ENCODE peak calls at places on chromosomes 13 and 19, in nine cellular contexts. I, P, T, Y, B, D, R, F and V are unnamed samples.

GRCh38 chr13:80563451-80563850 is 222.5 kb upstream of the SPRY2 start:
- DNase-seq in I (no peak), P (no peak), T (no peak), Y (no peak), B (no peak), D (no peak), R (no peak), F (no peak), V (no peak)

GRCh38 chr19:51784922-51785690 is 9.9 kb upstream of the FPR3 start:
- DNase-seq in I (peak), P (no peak), T (peak), Y (peak), B (peak), D (peak), R (peak), F (no peak), V (peak)

GRCh38 chr19:10985502-10985901 is 24.7 kb downstream of the SMARCA4 start:
- DNase-seq in I (no peak), P (no peak), T (no peak), Y (no peak), B (no peak), D (no peak), R (no peak), F (no peak), V (no peak)

GRCh38 chr13:79541426-79542049 is 60.6 kb downstream of the NDFIP2 start:
- DNase-seq in I (no peak), P (no peak), T (no peak), Y (no peak), B (peak), D (peak), R (peak), F (peak), V (no peak)

GRCh38 chr13:98184796-98185195 is 7.7 kb upstream of the RNF113B start:
- DNase-seq in I (no peak), P (no peak), T (no peak), Y (no peak), B (no peak), D (no peak), R (peak), F (peak), V (no peak)

GRCh38 chr13:95226051-95226450 is 75.2 kb downstream of the ABCC4 start:
- DNase-seq in I (no peak), P (no peak), T (no peak), Y (no peak), B (no peak), D (no peak), R (no peak), F (no peak), V (no peak)

GRCh38 chr13:87089391-87089790 is 581.8 kb upstream of the SLITRK5 start:
- DNase-seq in I (no peak), P (no peak), T (no peak), Y (no peak), B (no peak), D (peak), R (peak), F (peak), V (no peak)

GRCh38 chr19:55322495-55322894 is 2.6 kb downstream of the TMEM150B start:
- DNase-seq in I (no peak), P (no peak), T (no peak), Y (no peak), B (no peak), D (no peak), R (no peak), F (no peak), V (no peak)

GRCh38 chr19:19270749-19271571 is 2.1 kb downstream of the TM6SF2 start:
- DNase-seq in I (no peak), P (no peak), T (no peak), Y (no peak), B (no peak), D (no peak), R (no peak), F (no peak), V (no peak)

DNA sequence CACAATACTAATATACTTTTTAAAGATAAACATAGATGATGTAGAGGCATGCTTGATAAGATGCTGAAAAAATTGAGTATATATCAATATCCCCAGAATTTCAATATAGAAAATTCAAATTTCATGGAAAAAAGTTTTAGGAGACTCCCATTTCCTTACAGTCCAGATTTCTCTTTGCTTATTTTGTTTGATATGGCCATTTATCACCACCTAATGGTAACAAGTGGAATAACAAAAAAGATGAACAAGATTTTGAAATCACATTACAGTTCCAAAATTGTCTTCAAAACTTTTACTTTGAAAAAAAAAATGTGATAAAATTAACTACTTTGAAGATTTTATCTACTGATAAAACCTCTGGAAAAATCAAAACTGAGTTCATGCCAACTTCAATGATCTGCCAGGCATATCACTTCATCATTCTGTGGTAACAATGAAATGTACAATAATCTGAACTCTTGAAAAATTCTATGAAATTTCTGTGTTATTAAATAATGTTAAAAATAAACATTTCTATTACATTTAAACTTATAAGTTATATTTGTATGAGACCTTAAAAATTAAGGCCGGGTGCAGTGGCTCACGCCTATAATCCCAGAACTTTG is 17.5 kb downstream of the MIPEP start:
- DNase-seq in I (no peak), P (no peak), T (no peak), Y (no peak), B (no peak), D (peak), R (no peak), F (peak), V (no peak)
- TF ChIP-seq CTCF in I (no peak), P (peak), T (peak), Y (peak), B (peak), D (no peak), R (peak), F (peak), V (peak)

DNA sequence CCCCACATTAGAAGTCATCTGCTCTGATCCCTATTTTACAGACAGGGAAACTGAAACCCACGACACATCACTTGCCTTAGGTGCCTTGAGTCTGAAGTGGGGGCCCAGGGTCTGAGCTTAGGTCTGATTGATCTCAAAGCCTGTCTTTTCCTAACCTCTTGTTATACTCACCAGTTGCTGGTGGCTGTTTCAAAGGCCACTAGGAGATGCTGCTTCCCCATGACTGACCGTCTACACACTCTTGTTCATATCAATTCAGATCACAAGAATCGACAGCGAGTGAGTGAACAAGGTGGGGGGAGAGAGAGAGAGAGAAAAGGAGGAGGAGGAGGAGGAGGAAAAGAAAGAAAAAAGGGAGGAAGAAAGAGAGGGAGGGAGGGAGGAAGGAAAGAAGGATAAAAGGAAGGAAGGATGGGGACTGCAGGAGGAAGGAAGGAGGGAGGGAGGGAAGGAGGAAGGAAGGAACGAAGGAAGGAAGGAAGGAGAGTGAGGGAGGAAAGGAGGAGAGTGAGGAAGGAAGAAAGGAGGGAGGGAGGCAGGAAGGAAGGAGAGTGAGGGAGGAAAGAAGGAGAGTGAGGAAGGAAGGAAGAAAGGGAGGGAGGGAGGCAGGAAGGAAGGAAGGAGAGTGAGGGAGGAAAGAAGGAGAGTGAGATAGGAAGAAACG is 3.3 kb downstream of the OR10H1 start:
- DNase-seq in I (no peak), P (no peak), T (no peak), Y (peak), B (peak), D (no peak), R (no peak), F (no peak), V (no peak)
- TF ChIP-seq CTCF in I (no peak), P (no peak), T (no peak), Y (peak), B (peak), D (no peak), R (no peak), F (no peak), V (no peak)

DNA sequence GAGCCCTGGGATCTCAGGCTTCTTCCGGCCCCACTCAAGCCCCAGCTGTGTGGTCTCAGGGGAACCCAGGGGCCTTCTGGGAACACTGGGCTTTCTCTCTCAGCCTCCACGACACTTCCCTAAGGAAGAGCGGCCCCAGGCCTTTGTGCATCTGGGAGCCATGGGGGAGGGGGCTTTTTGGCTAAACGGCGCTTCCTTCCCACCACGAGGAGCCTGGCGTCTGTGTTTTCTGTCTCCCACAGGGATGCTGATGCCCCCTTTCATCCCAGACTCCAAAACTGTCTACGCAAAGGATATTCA is 24.2 kb upstream of the TMEM255B start:
- DNase-seq in I (no peak), P (no peak), T (no peak), Y (no peak), B (no peak), D (no peak), R (no peak), F (no peak), V (no peak)
- TF ChIP-seq CTCF in I (no peak), P (no peak), T (no peak), Y (no peak), B (no peak), D (no peak), R (no peak), F (no peak), V (no peak)

GRCh38 chr19:628168-628567 is 5.2 kb downstream of the POLRMT start:
- DNase-seq in I (no peak), P (no peak), T (no peak), Y (no peak), B (no peak), D (no peak), R (no peak), F (no peak), V (no peak)
- TF ChIP-seq CTCF in I (no peak), P (peak), T (no peak), Y (no peak), B (no peak), D (peak), R (peak), F (peak), V (peak)

GRCh38 chr13:39765801-39766463 is 110.5 kb downstream of the COG6 start:
- DNase-seq in I (no peak), P (peak), T (no peak), Y (peak), B (peak), D (peak), R (no peak), F (peak), V (no peak)
- TF ChIP-seq CTCF in I (no peak), P (peak), T (no peak), Y (no peak), B (peak), D (no peak), R (peak), F (peak), V (no peak)

GRCh38 chr13:56352356-56352755 is 788.4 kb upstream of the PRR20A start:
- DNase-seq in I (no peak), P (no peak), T (no peak), Y (no peak), B (no peak), D (no peak), R (no peak), F (peak), V (no peak)
- TF ChIP-seq CTCF in I (no peak), P (no peak), T (no peak), Y (no peak), B (no peak), D (no peak), R (no peak), F (no peak), V (no peak)

GRCh38 chr13:73822671-73823592 is 311.3 kb downstream of the KLF12 start:
- DNase-seq in I (no peak), P (no peak), T (no peak), Y (no peak), B (no peak), D (no peak), R (no peak), F (no peak), V (no peak)
- TF ChIP-seq CTCF in I (no peak), P (no peak), T (no peak), Y (no peak), B (no peak), D (no peak), R (no peak), F (no peak), V (no peak)

GRCh38 chr19:57576661-57577060 is 2.0 kb downstream of the ZNF416 start:
- DNase-seq in I (no peak), P (no peak), T (no peak), Y (no peak), B (no peak), D (no peak), R (no peak), F (no peak), V (no peak)

GRCh38 chr19:57583521-57584416 is at the start of gene ZIK1:
- DNase-seq in I (peak), P (peak), T (peak), Y (peak), B (peak), D (peak), R (peak), F (peak), V (peak)

GRCh38 chr19:57583104-57583520 is 833 bp upstream of the ZIK1 start:
- DNase-seq in I (no peak), P (no peak), T (no peak), Y (no peak), B (no peak), D (no peak), R (no peak), F (no peak), V (no peak)

DNA sequence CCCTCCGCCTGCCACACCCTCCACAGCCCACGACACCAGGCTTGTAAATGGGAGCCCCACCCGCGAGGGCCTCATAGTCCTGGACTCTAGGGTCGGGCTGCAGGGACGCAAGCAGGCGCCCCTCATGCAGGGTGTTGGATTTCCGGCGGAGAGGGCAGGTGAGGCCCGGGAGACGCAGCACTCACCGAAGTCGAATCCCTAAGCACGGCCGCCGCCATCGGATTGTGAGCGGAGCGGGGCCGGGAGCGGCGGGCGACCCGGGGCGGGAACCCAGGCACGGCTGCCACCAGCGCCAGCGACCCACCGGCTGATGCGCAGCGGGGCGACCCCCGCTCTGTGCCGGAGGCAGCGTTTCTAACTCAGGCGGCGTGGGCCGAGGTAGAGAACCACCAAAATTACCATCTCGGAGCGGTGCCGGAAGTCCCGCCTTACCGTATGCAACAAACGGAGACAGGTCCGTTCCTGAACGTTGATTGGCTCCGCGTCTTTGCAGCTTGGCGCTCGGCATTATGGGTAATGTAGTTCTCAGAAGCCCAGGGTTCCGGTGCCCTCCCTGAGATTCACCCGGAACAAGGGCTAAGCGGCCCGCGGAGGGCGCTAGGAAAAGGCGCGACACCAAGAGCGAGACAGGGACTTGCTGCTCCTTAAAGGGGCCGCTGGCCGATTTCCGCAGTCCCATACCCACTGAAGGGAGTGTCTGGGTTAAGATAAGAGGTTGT is at the start of gene ZNF416:
- DNase-seq in I (peak), P (peak), T (peak), Y (peak), B (peak), D (peak), R (peak), F (peak), V (peak)
- TF ChIP-seq CTCF in I (no peak), P (peak), T (no peak), Y (no peak), B (no peak), D (peak), R (peak), F (peak), V (no peak)

DNA sequence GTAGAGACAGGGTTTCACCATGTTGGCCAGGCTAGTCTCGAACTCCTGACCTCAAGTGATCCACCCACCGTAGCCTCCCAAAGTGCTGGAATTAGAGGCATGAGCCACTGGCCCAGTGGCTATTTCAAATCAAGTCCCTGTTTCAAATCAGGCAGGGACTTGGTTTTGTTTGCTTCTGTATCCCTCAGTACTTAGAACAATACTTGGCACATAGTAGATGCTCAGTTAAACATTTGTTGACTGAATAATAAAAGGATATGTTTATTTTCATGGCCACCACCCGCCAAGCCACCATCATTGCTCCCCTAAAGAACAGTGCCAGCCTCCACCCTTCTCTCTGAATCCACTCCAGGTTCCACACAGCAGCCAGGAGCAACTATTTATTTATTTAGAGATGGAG is 4.2 kb downstream of the RPS28 start:
- DNase-seq in I (no peak), P (no peak), T (no peak), Y (no peak), B (no peak), D (no peak), R (no peak), F (no peak), V (no peak)
- TF ChIP-seq CTCF in I (no peak), P (no peak), T (no peak), Y (no peak), B (no peak), D (no peak), R (no peak), F (no peak), V (no peak)

GRCh38 chr13:49248433-49249002 is 793 bp downstream of the CDADC1 start:
- DNase-seq in I (no peak), P (no peak), T (no peak), Y (no peak), B (no peak), D (peak), R (peak), F (peak), V (no peak)
- TF ChIP-seq CTCF in I (no peak), P (peak), T (no peak), Y (no peak), B (no peak), D (no peak), R (peak), F (peak), V (no peak)